ENCODE peak calls at places on chromosomes 1 and 21, in five cellular contexts. B, X, I, L and A are unnamed samples.

GRCh38 chr1:26579662-26580061 is 50.1 kb downstream of the RPS6KA1 start:
- DNase-seq in B (no peak), X (no peak), I (no peak), L (peak), A (no peak)

GRCh38 chr21:46295996-46296752 is 10.0 kb downstream of the YBEY start:
- DNase-seq in B (no peak), X (peak), I (no peak), L (peak), A (no peak)

GRCh38 chr1:157429841-157430240 is 122.5 kb downstream of the FCRL5 start:
- DNase-seq in B (no peak), X (no peak), I (no peak), L (no peak), A (no peak)

GRCh38 chr1:47953661-47954060 is 43.5 kb downstream of the TRABD2B start:
- DNase-seq in B (no peak), X (no peak), I (no peak), L (no peak), A (no peak)

GRCh38 chr1:147389532-147390184 is 147.2 kb downstream of the CHD1L start:
- DNase-seq in B (peak), X (no peak), I (no peak), L (no peak), A (no peak)

GRCh38 chr1:43143441-43143888 is 28.6 kb downstream of the EBNA1BP2 start:
- DNase-seq in B (peak), X (no peak), I (no peak), L (no peak), A (peak)

GRCh38 chr1:156347337-156347736 is 9.0 kb downstream of the TSACC start:
- DNase-seq in B (no peak), X (no peak), I (no peak), L (no peak), A (no peak)

GRCh38 chr1:9247894-9248293 is 13.3 kb downstream of the H6PD start:
- DNase-seq in B (no peak), X (no peak), I (no peak), L (peak), A (no peak)

GRCh38 chr1:199218065-199218464 is 579.2 kb downstream of the PTPRC start:
- DNase-seq in B (peak), X (no peak), I (no peak), L (no peak), A (no peak)

GRCh38 chr1:183870351-183871077 is 65.6 kb downstream of the RGL1 start:
- DNase-seq in B (no peak), X (no peak), I (no peak), L (peak), A (no peak)

GRCh38 chr21:16587671-16588379 is 858.0 kb downstream of the USP25 start:
- DNase-seq in B (peak), X (no peak), I (peak), L (peak), A (no peak)

GRCh38 chr1:228697209-228698016 is 37.9 kb upstream of the RHOU start:
- DNase-seq in B (no peak), X (no peak), I (peak), L (peak), A (no peak)

GRCh38 chr1:156744786-156745419 is 4.0 kb upstream of the MRPL24 start:
- DNase-seq in B (no peak), X (no peak), I (no peak), L (peak), A (no peak)

GRCh38 chr1:226181996-226182714 is 4.4 kb downstream of the ACBD3 start:
- DNase-seq in B (peak), X (no peak), I (no peak), L (peak), A (peak)

GRCh38 chr1:53666566-53666965 is 72.4 kb downstream of the GLIS1 start:
- DNase-seq in B (no peak), X (no peak), I (no peak), L (no peak), A (no peak)

GRCh38 chr1:248702714-248703113 is at the start of gene OR14I1:
- DNase-seq in B (no peak), X (no peak), I (no peak), L (no peak), A (no peak)